ENCODE peak calls at places on chromosomes 6 and 20, in six cellular contexts. Q, N, J, R, W and V are unnamed samples.

GRCh38 chr6:166707045-166707444 is 80.0 kb upstream of the RPS6KA2 start:
- DNase-seq in Q (no peak), N (no peak), J (no peak), R (peak; percentile 72), W (peak; percentile 63), V (peak; percentile 76)

GRCh38 chr6:40959781-40960327 is 79.2 kb downstream of the UNC5CL start:
- DNase-seq in Q (no peak), N (no peak), J (no peak), R (no peak), W (no peak), V (no peak)

GRCh38 chr20:22389836-22390542 is 194.4 kb downstream of the FOXA2 start:
- DNase-seq in Q (no peak), N (no peak), J (no peak), R (no peak), W (no peak), V (no peak)

GRCh38 chr6:28336284-28337024 is 506 bp upstream of the ZSCAN31 start:
- DNase-seq in Q (peak; percentile 74), N (no peak), J (no peak), R (peak; percentile 73), W (no peak), V (no peak)

GRCh38 chr6:43575105-43575771 is 600 bp downstream of the XPO5 start:
- DNase-seq in Q (no peak), N (peak; percentile 3), J (no peak), R (no peak), W (no peak), V (no peak)

GRCh38 chr6:159595173-159595572 is 97.9 kb downstream of the SOD2 start:
- DNase-seq in Q (no peak), N (no peak), J (no peak), R (peak; percentile 41), W (no peak), V (no peak)

GRCh38 chr6:110554966-110555460 is 78.6 kb upstream of the SLC22A16 start:
- DNase-seq in Q (no peak), N (no peak), J (peak; percentile 74), R (peak; percentile 98), W (no peak), V (no peak)

GRCh38 chr20:2118783-2119182 is 17.2 kb downstream of the STK35 start:
- DNase-seq in Q (no peak), N (no peak), J (no peak), R (no peak), W (no peak), V (no peak)

GRCh38 chr6:169198885-169199284 is 54.8 kb downstream of the THBS2 start:
- DNase-seq in Q (no peak), N (no peak), J (no peak), R (no peak), W (no peak), V (no peak)